ENCODE peak calls at places on chromosomes 7 and 10, in eight cellular contexts. Y is Right ventricle myocardium superior; N is upper lobe of right lung; K is left colon; Z is lung; H is omental fat pad; W is heart left ventricle; E is CD8-positive, alpha-beta T cell. U is an unnamed sample.

GRCh38 chr10:80589726-80590373 is 52.1 kb downstream of the SH2D4B start:
- ATAC-seq in Y (no peak), N (no peak), K (no peak), Z (no peak), H (no peak), W (no peak), E (no peak), U (no peak)

GRCh38 chr10:31678573-31679122 is 250.0 kb downstream of the ARHGAP12 start:
- ATAC-seq in Y (no peak), N (no peak), K (no peak), Z (no peak), H (peak), W (no peak), E (no peak), U (no peak)

GRCh38 chr7:157864911-157865310 is 528.1 kb downstream of the DNAJB6 start:
- ATAC-seq in Y (no peak), N (peak), K (no peak), Z (no peak), H (no peak), W (no peak), E (no peak), U (no peak)

GRCh38 chr10:24153016-24153415 is 55.9 kb upstream of the KIAA1217 start:
- ATAC-seq in Y (no peak), N (no peak), K (no peak), Z (no peak), H (no peak), W (no peak), E (no peak), U (no peak)

GRCh38 chr10:61586829-61587228 is 75.9 kb upstream of the CABCOCO1 start:
- ATAC-seq in Y (no peak), N (no peak), K (no peak), Z (no peak), H (no peak), W (no peak), E (no peak), U (no peak)

GRCh38 chr10:126351021-126351420 is 37.3 kb downstream of the ADAM12 start:
- ATAC-seq in Y (no peak), N (no peak), K (no peak), Z (no peak), H (no peak), W (no peak), E (no peak), U (no peak)

GRCh38 chr7:101563933-101564777 is 64.9 kb downstream of the MYL10 start:
- ATAC-seq in Y (no peak), N (peak), K (peak), Z (no peak), H (no peak), W (no peak), E (no peak), U (peak)

GRCh38 chr7:102321351-102322201 is 34.7 kb downstream of the SPDYE6 start:
- ATAC-seq in Y (peak), N (peak), K (peak), Z (no peak), H (no peak), W (no peak), E (peak), U (peak)

GRCh38 chr7:142445019-142445686 is 187.3 kb upstream of the PRSS58 start:
- ATAC-seq in Y (no peak), N (peak), K (no peak), Z (no peak), H (no peak), W (no peak), E (peak), U (no peak)

GRCh38 chr7:53418834-53419482 is 383.5 kb downstream of the POM121L12 start:
- ATAC-seq in Y (no peak), N (no peak), K (no peak), Z (no peak), H (no peak), W (no peak), E (no peak), U (no peak)

GRCh38 chr10:5187852-5188251 is 2.9 kb upstream of the AKR1C8 start:
- ATAC-seq in Y (peak), N (no peak), K (no peak), Z (no peak), H (no peak), W (no peak), E (no peak), U (no peak)

GRCh38 chr10:102612964-102613275 is 31.4 kb upstream of the TRIM8 start:
- ATAC-seq in Y (no peak), N (no peak), K (no peak), Z (no peak), H (no peak), W (no peak), E (peak), U (no peak)

GRCh38 chr10:86170255-86171153 is 196.1 kb downstream of the GRID1 start:
- ATAC-seq in Y (no peak), N (no peak), K (no peak), Z (no peak), H (no peak), W (no peak), E (no peak), U (peak)

GRCh38 chr7:64890761-64891666 is 12.1 kb upstream of the ZNF273 start:
- ATAC-seq in Y (no peak), N (no peak), K (no peak), Z (no peak), H (no peak), W (no peak), E (no peak), U (peak)

GRCh38 chr10:100730739-100731602 is 14.4 kb upstream of the PAX2 start:
- ATAC-seq in Y (peak), N (peak), K (peak), Z (peak), H (no peak), W (no peak), E (peak), U (peak)

U was measured in esophagus mucosa.